ENCODE peak calls at places on chromosome 5, in ten cellular contexts. One of them, this sample, is unnamed.

GRCh38 chr5:135040331-135041144 is 6.5 kb upstream of the PITX1 start:
- DNase-seq in uterus: no peak
- DNase-seq in SK-N-SH: peak; percentile 77
- DNase-seq in HAP-1: no peak
- DNase-seq in left lung: no peak
- DNase-seq in effector memory CD4-positive, alpha-beta T cell: no peak
- DNase-seq in astrocyte: no peak
- DNase-seq in lung: no peak
- DNase-seq in SJSA1: no peak
- DNase-seq in CD8-positive, alpha-beta memory T cell: no peak
- DNase-seq in this sample: no peak

GRCh38 chr5:91383956-91384300 is 811 bp upstream of the ARRDC3 start:
- DNase-seq in effector memory CD4-positive, alpha-beta T cell: no peak
- DNase-seq in HAP-1: no peak
- DNase-seq in SK-N-SH: no peak
- DNase-seq in left lung: no peak
- DNase-seq in astrocyte: no peak
- DNase-seq in uterus: no peak
- DNase-seq in CD8-positive, alpha-beta memory T cell: no peak
- DNase-seq in SJSA1: no peak
- DNase-seq in lung: no peak
- DNase-seq in this sample: no peak

GRCh38 chr5:102528600-102528999 is 29.8 kb upstream of the SLCO6A1 start:
- DNase-seq in HAP-1: no peak
- DNase-seq in effector memory CD4-positive, alpha-beta T cell: no peak
- DNase-seq in SJSA1: no peak
- DNase-seq in astrocyte: no peak
- DNase-seq in uterus: no peak
- DNase-seq in CD8-positive, alpha-beta memory T cell: no peak
- DNase-seq in left lung: no peak
- DNase-seq in lung: no peak
- DNase-seq in SK-N-SH: no peak
- DNase-seq in this sample: no peak

GRCh38 chr5:161094411-161094810 is 242.4 kb upstream of the ATP10B start:
- DNase-seq in SJSA1: no peak
- DNase-seq in CD8-positive, alpha-beta memory T cell: no peak
- DNase-seq in uterus: no peak
- DNase-seq in HAP-1: no peak
- DNase-seq in effector memory CD4-positive, alpha-beta T cell: no peak
- DNase-seq in lung: no peak
- DNase-seq in left lung: no peak
- DNase-seq in SK-N-SH: no peak
- DNase-seq in astrocyte: peak; percentile 81
- DNase-seq in this sample: no peak

GRCh38 chr5:132110930-132111329 is 37.3 kb downstream of the CSF2 start:
- DNase-seq in left lung: no peak
- DNase-seq in CD8-positive, alpha-beta memory T cell: no peak
- DNase-seq in SK-N-SH: no peak
- DNase-seq in lung: no peak
- DNase-seq in uterus: no peak
- DNase-seq in SJSA1: no peak
- DNase-seq in HAP-1: no peak
- DNase-seq in astrocyte: peak; percentile 91
- DNase-seq in effector memory CD4-positive, alpha-beta T cell: no peak
- DNase-seq in this sample: no peak

GRCh38 chr5:164597293-164597900 is 1092.0 kb downstream of the MAT2B start:
- DNase-seq in SK-N-SH: no peak
- DNase-seq in HAP-1: peak; percentile 65
- DNase-seq in astrocyte: no peak
- DNase-seq in left lung: no peak
- DNase-seq in lung: no peak
- DNase-seq in CD8-positive, alpha-beta memory T cell: no peak
- DNase-seq in effector memory CD4-positive, alpha-beta T cell: no peak
- DNase-seq in SJSA1: no peak
- DNase-seq in uterus: no peak
- DNase-seq in this sample: no peak

GRCh38 chr5:145495741-145496140 is 339.4 kb downstream of the PRELID2 start:
- DNase-seq in HAP-1: no peak
- DNase-seq in astrocyte: peak; percentile 91
- DNase-seq in left lung: no peak
- DNase-seq in SK-N-SH: no peak
- DNase-seq in SJSA1: peak; percentile 53
- DNase-seq in effector memory CD4-positive, alpha-beta T cell: no peak
- DNase-seq in lung: no peak
- DNase-seq in CD8-positive, alpha-beta memory T cell: no peak
- DNase-seq in uterus: no peak
- DNase-seq in this sample: no peak

GRCh38 chr5:134989291-134989830 is 21.7 kb downstream of the CATSPER3 start:
- DNase-seq in SJSA1: no peak
- DNase-seq in HAP-1: no peak
- DNase-seq in left lung: no peak
- DNase-seq in effector memory CD4-positive, alpha-beta T cell: no peak
- DNase-seq in SK-N-SH: no peak
- DNase-seq in lung: no peak
- DNase-seq in uterus: no peak
- DNase-seq in astrocyte: peak; percentile 64
- DNase-seq in CD8-positive, alpha-beta memory T cell: no peak
- DNase-seq in this sample: no peak

GRCh38 chr5:37501152-37501551 is 122.0 kb downstream of the WDR70 start:
- DNase-seq in lung: no peak
- DNase-seq in effector memory CD4-positive, alpha-beta T cell: no peak
- DNase-seq in SJSA1: no peak
- DNase-seq in SK-N-SH: no peak
- DNase-seq in uterus: no peak
- DNase-seq in left lung: no peak
- DNase-seq in HAP-1: no peak
- DNase-seq in astrocyte: peak; percentile 12
- DNase-seq in CD8-positive, alpha-beta memory T cell: no peak
- DNase-seq in this sample: no peak

GRCh38 chr5:54462281-54462680 is 6.8 kb downstream of the HSPB3 start:
- DNase-seq in SK-N-SH: no peak
- DNase-seq in effector memory CD4-positive, alpha-beta T cell: no peak
- DNase-seq in uterus: no peak
- DNase-seq in lung: no peak
- DNase-seq in CD8-positive, alpha-beta memory T cell: no peak
- DNase-seq in astrocyte: no peak
- DNase-seq in SJSA1: no peak
- DNase-seq in HAP-1: no peak
- DNase-seq in left lung: no peak
- DNase-seq in this sample: no peak

GRCh38 chr5:142016576-142016975 is 3.7 kb upstream of the GNPDA1 start:
- DNase-seq in lung: no peak
- DNase-seq in effector memory CD4-positive, alpha-beta T cell: no peak
- DNase-seq in left lung: no peak
- DNase-seq in SK-N-SH: no peak
- DNase-seq in astrocyte: no peak
- DNase-seq in SJSA1: no peak
- DNase-seq in CD8-positive, alpha-beta memory T cell: no peak
- DNase-seq in uterus: no peak
- DNase-seq in HAP-1: no peak
- DNase-seq in this sample: no peak

GRCh38 chr5:33254581-33254980 is 186.2 kb upstream of the TARS1 start:
- DNase-seq in CD8-positive, alpha-beta memory T cell: no peak
- DNase-seq in SJSA1: no peak
- DNase-seq in lung: no peak
- DNase-seq in astrocyte: no peak
- DNase-seq in left lung: no peak
- DNase-seq in effector memory CD4-positive, alpha-beta T cell: no peak
- DNase-seq in SK-N-SH: no peak
- DNase-seq in HAP-1: no peak
- DNase-seq in uterus: no peak
- DNase-seq in this sample: no peak

GRCh38 chr5:128491291-128491690 is 46.8 kb downstream of the FBN2 start:
- DNase-seq in uterus: no peak
- DNase-seq in SJSA1: no peak
- DNase-seq in astrocyte: no peak
- DNase-seq in lung: no peak
- DNase-seq in left lung: no peak
- DNase-seq in effector memory CD4-positive, alpha-beta T cell: no peak
- DNase-seq in CD8-positive, alpha-beta memory T cell: no peak
- DNase-seq in SK-N-SH: no peak
- DNase-seq in HAP-1: no peak
- DNase-seq in this sample: no peak

GRCh38 chr5:99275128-99275527 is 346.3 kb upstream of the CHD1 start:
- DNase-seq in uterus: no peak
- DNase-seq in SK-N-SH: no peak
- DNase-seq in left lung: no peak
- DNase-seq in HAP-1: no peak
- DNase-seq in lung: no peak
- DNase-seq in effector memory CD4-positive, alpha-beta T cell: no peak
- DNase-seq in CD8-positive, alpha-beta memory T cell: no peak
- DNase-seq in SJSA1: no peak
- DNase-seq in astrocyte: no peak
- DNase-seq in this sample: no peak

GRCh38 chr5:135569755-135570452 is 8.9 kb downstream of the CXCL14 start:
- DNase-seq in left lung: no peak
- DNase-seq in SK-N-SH: peak; percentile 51
- DNase-seq in astrocyte: peak; percentile 14
- DNase-seq in lung: peak; percentile 36
- DNase-seq in SJSA1: peak; percentile 65
- DNase-seq in CD8-positive, alpha-beta memory T cell: no peak
- DNase-seq in HAP-1: peak; percentile 83
- DNase-seq in uterus: no peak
- DNase-seq in effector memory CD4-positive, alpha-beta T cell: no peak
- DNase-seq in this sample: no peak

GRCh38 chr5:134949335-134949734 is 18.4 kb upstream of the CATSPER3 start:
- DNase-seq in SJSA1: no peak
- DNase-seq in SK-N-SH: no peak
- DNase-seq in CD8-positive, alpha-beta memory T cell: no peak
- DNase-seq in lung: no peak
- DNase-seq in HAP-1: no peak
- DNase-seq in astrocyte: no peak
- DNase-seq in left lung: no peak
- DNase-seq in effector memory CD4-positive, alpha-beta T cell: no peak
- DNase-seq in uterus: no peak
- DNase-seq in this sample: no peak

GRCh38 chr5:19584131-19584530 is 403.9 kb downstream of the CDH18 start:
- DNase-seq in astrocyte: no peak
- DNase-seq in SK-N-SH: no peak
- DNase-seq in HAP-1: no peak
- DNase-seq in effector memory CD4-positive, alpha-beta T cell: no peak
- DNase-seq in CD8-positive, alpha-beta memory T cell: no peak
- DNase-seq in left lung: no peak
- DNase-seq in SJSA1: no peak
- DNase-seq in uterus: no peak
- DNase-seq in lung: no peak
- DNase-seq in this sample: no peak

GRCh38 chr5:172699999-172700685 is 59.1 kb downstream of the NEURL1B start:
- DNase-seq in HAP-1: peak; percentile 62
- DNase-seq in astrocyte: no peak
- DNase-seq in SJSA1: no peak
- DNase-seq in effector memory CD4-positive, alpha-beta T cell: no peak
- DNase-seq in left lung: peak; percentile 82
- DNase-seq in SK-N-SH: no peak
- DNase-seq in uterus: no peak
- DNase-seq in CD8-positive, alpha-beta memory T cell: no peak
- DNase-seq in lung: peak; percentile 53
- DNase-seq in this sample: no peak

GRCh38 chr5:151550146-151550545 is 41.0 kb downstream of the FAT2 start:
- DNase-seq in lung: no peak
- DNase-seq in SK-N-SH: no peak
- DNase-seq in effector memory CD4-positive, alpha-beta T cell: no peak
- DNase-seq in CD8-positive, alpha-beta memory T cell: no peak
- DNase-seq in astrocyte: no peak
- DNase-seq in SJSA1: no peak
- DNase-seq in HAP-1: no peak
- DNase-seq in left lung: no peak
- DNase-seq in uterus: no peak
- DNase-seq in this sample: no peak
- H3K36me3 ChIP-seq in lung: no peaks in the 10 kb centered on the region
- H3K36me3 ChIP-seq in SK-N-SH: no peaks in the 10 kb centered on the region
- H3K36me3 ChIP-seq in effector memory CD4-positive, alpha-beta T cell: no peaks in the 10 kb centered on the region
- H3K36me3 ChIP-seq in CD8-positive, alpha-beta memory T cell: no peaks in the 10 kb centered on the region
- H3K36me3 ChIP-seq in astrocyte: no peaks in the 10 kb centered on the region
- H3K36me3 ChIP-seq in SJSA1: no peaks in the 10 kb centered on the region
- H3K36me3 ChIP-seq in HAP-1: no peaks in the 10 kb centered on the region
- H3K36me3 ChIP-seq in left lung: no peaks in the 10 kb centered on the region
- H3K36me3 ChIP-seq in uterus: no peaks in the 10 kb centered on the region
- H3K36me3 ChIP-seq in this sample: no peaks in the 10 kb centered on the region

DNA sequence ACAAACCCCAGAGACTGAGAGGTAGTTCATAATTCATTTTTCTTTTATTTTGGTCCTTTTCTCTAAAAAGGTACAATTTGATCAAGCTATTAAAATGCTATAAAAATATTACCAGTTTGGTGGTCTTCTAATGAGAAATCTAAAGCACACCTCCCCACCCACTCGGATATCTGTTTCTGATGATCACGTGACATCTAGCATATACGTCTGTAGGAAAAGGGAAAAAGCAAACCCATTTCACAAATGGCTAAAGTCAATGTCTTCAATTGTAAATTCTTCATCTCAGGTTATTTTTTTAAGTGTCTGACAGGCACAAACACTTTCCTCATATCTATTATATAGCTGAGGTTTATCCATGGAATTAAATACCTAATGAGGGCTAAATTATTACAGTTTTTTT is 18.9 kb downstream of the ZNF354A start:
- DNase-seq in HAP-1: no peak
- DNase-seq in SJSA1: no peak
- DNase-seq in effector memory CD4-positive, alpha-beta T cell: no peak
- DNase-seq in lung: no peak
- DNase-seq in astrocyte: no peak
- DNase-seq in uterus: no peak
- DNase-seq in CD8-positive, alpha-beta memory T cell: no peak
- DNase-seq in SK-N-SH: no peak
- DNase-seq in left lung: no peak
- DNase-seq in this sample: no peak
- H3K9me3 ChIP-seq in HAP-1: peaks cover 14% of the 10 kb centered on the region
- H3K9me3 ChIP-seq in SJSA1: peaks cover 48% of the 10 kb centered on the region
- H3K9me3 ChIP-seq in effector memory CD4-positive, alpha-beta T cell: peaks cover 50% of the 10 kb centered on the region
- H3K9me3 ChIP-seq in lung: peaks cover 57% of the 10 kb centered on the region
- H3K9me3 ChIP-seq in astrocyte: peaks cover 58% of the 10 kb centered on the region
- H3K9me3 ChIP-seq in uterus: peaks cover 65% of the 10 kb centered on the region
- H3K9me3 ChIP-seq in CD8-positive, alpha-beta memory T cell: peaks cover 49% of the 10 kb centered on the region
- H3K9me3 ChIP-seq in SK-N-SH: peaks cover 27% of the 10 kb centered on the region
- H3K9me3 ChIP-seq in left lung: peaks cover 99% of the 10 kb centered on the region
- H3K9me3 ChIP-seq in this sample: peaks cover 6% of the 10 kb centered on the region

GRCh38 chr5:124613273-124613953 is 133.0 kb downstream of the ZNF608 start:
- DNase-seq in effector memory CD4-positive, alpha-beta T cell: no peak
- DNase-seq in left lung: no peak
- DNase-seq in HAP-1: no peak
- DNase-seq in lung: no peak
- DNase-seq in uterus: no peak
- DNase-seq in SJSA1: no peak
- DNase-seq in SK-N-SH: no peak
- DNase-seq in astrocyte: no peak
- DNase-seq in CD8-positive, alpha-beta memory T cell: no peak
- DNase-seq in this sample: no peak
- H3K4me3 ChIP-seq in effector memory CD4-positive, alpha-beta T cell: no peak overlapping the region
- H3K4me3 ChIP-seq in left lung: no peak overlapping the region
- H3K4me3 ChIP-seq in HAP-1: no peak overlapping the region
- H3K4me3 ChIP-seq in lung: no peak overlapping the region
- H3K4me3 ChIP-seq in uterus: no peak overlapping the region
- H3K4me3 ChIP-seq in SJSA1: no peak overlapping the region
- H3K4me3 ChIP-seq in SK-N-SH: no peak overlapping the region
- H3K4me3 ChIP-seq in astrocyte: no peak overlapping the region
- H3K4me3 ChIP-seq in CD8-positive, alpha-beta memory T cell: no peak overlapping the region
- H3K4me3 ChIP-seq in this sample: no peak overlapping the region

DNA sequence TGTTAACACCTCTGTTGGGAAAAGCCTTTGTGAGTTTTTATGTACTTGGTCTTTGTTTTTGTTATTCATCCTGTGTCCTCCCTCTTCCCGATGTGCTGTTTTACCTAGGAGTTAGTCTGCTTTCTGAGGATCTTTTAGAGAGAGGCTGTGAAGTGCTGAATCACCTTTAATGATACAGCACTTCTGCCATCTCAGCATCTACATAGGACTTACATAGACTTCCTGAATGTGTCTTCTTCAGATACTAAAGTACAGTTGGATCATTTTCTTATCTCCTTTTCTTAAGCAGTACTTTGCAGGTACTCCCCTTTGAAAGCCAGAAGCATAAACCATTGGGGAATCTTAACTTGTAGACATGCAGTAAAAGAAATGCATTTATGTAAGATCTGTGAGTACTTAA is 31.5 kb downstream of the OTULIN start:
- DNase-seq in left lung: no peak
- DNase-seq in uterus: no peak
- DNase-seq in SJSA1: no peak
- DNase-seq in SK-N-SH: no peak
- DNase-seq in astrocyte: no peak
- DNase-seq in HAP-1: no peak
- DNase-seq in lung: no peak
- DNase-seq in CD8-positive, alpha-beta memory T cell: no peak
- DNase-seq in effector memory CD4-positive, alpha-beta T cell: no peak
- DNase-seq in this sample: no peak
- H3K36me3 ChIP-seq in left lung: no peaks in the 10 kb centered on the region
- H3K36me3 ChIP-seq in uterus: no peaks in the 10 kb centered on the region
- H3K36me3 ChIP-seq in SJSA1: peaks cover 84% of the 10 kb centered on the region
- H3K36me3 ChIP-seq in SK-N-SH: peaks cover 60% of the 10 kb centered on the region
- H3K36me3 ChIP-seq in astrocyte: peaks cover 27% of the 10 kb centered on the region
- H3K36me3 ChIP-seq in HAP-1: peaks cover 52% of the 10 kb centered on the region
- H3K36me3 ChIP-seq in lung: peaks cover 24% of the 10 kb centered on the region
- H3K36me3 ChIP-seq in CD8-positive, alpha-beta memory T cell: peaks cover 28% of the 10 kb centered on the region
- H3K36me3 ChIP-seq in effector memory CD4-positive, alpha-beta T cell: peaks cover 56% of the 10 kb centered on the region
- H3K36me3 ChIP-seq in this sample: peaks cover 48% of the 10 kb centered on the region

This sample was measured in CD4-positive, alpha-beta memory T cell.